ENCODE peak calls at places on chromosome 15, in seven cellular contexts. L, M, I, S, Z, W and J are unnamed samples.

GRCh38 chr15:42759093-42759492 is 22.2 kb upstream of the CDAN1 start:
- DNase-seq in I (no peak), W (no peak), Z (no peak), M (no peak), S (no peak), L (no peak), J (no peak)

GRCh38 chr15:74817370-74817737 is 4.7 kb downstream of the LMAN1L start:
- DNase-seq in Z (no peak), M (peak; percentile 42), W (no peak), I (no peak), S (no peak), L (no peak), J (peak; percentile 60)

GRCh38 chr15:29934251-29934650 is 112.0 kb upstream of the TJP1 start:
- DNase-seq in W (no peak), M (no peak), Z (no peak), S (no peak), L (no peak), I (no peak), J (no peak)

GRCh38 chr15:53133255-53133654 is 343.1 kb upstream of the ONECUT1 start:
- DNase-seq in L (no peak), S (no peak), I (no peak), M (no peak), W (no peak), Z (no peak), J (no peak)

GRCh38 chr15:48281674-48282073 is 49.6 kb upstream of the DUT start:
- DNase-seq in Z (no peak), M (no peak), I (no peak), W (no peak), S (no peak), L (no peak), J (no peak)

GRCh38 chr15:52217186-52217585 is 26.0 kb upstream of the GNB5 start:
- DNase-seq in L (no peak), S (no peak), I (no peak), W (no peak), M (peak; percentile 11), Z (peak; percentile 35), J (peak; percentile 65)

GRCh38 chr15:98807262-98807661 is 158.9 kb downstream of the IGF1R start:
- DNase-seq in L (no peak), Z (no peak), I (no peak), S (no peak), W (no peak), M (no peak), J (no peak)

GRCh38 chr15:47300035-47300434 is 417.3 kb upstream of the SEMA6D start:
- DNase-seq in M (no peak), Z (no peak), W (no peak), L (no peak), S (no peak), I (no peak), J (peak; percentile 43)

GRCh38 chr15:78968539-78969271 is 23.9 kb upstream of the CTSH start:
- DNase-seq in S (no peak), M (no peak), W (no peak), L (no peak), I (no peak), Z (no peak), J (no peak)